ENCODE peak calls at places on chromosomes 1 and 21, in nine cellular contexts. One of them, this sample, is unnamed.

GRCh38 chr1:44628962-44629756 is 45.1 kb downstream of the TMEM53 start:
- DNase-seq in CD8-positive, alpha-beta T cell: no peak
- DNase-seq in Caco-2: no peak
- DNase-seq in HepG2: no peak
- DNase-seq in IMR-90: peak; percentile 96
- DNase-seq in neural progenitor cell: no peak
- DNase-seq in neural crest cell: no peak
- DNase-seq in glutamatergic neuron: no peak
- DNase-seq in GM23338: no peak
- DNase-seq in this sample: no peak

GRCh38 chr1:117572546-117572945 is 33.3 kb upstream of the TENT5C start:
- DNase-seq in CD8-positive, alpha-beta T cell: peak; percentile 41
- DNase-seq in Caco-2: no peak
- DNase-seq in HepG2: no peak
- DNase-seq in IMR-90: no peak
- DNase-seq in neural progenitor cell: no peak
- DNase-seq in neural crest cell: no peak
- DNase-seq in glutamatergic neuron: no peak
- DNase-seq in GM23338: no peak
- DNase-seq in this sample: no peak

GRCh38 chr1:95169544-95169943 is 52.4 kb downstream of the TLCD4 start:
- DNase-seq in CD8-positive, alpha-beta T cell: no peak
- DNase-seq in Caco-2: peak; percentile 52
- DNase-seq in HepG2: peak; percentile 46
- DNase-seq in IMR-90: no peak
- DNase-seq in neural progenitor cell: no peak
- DNase-seq in neural crest cell: no peak
- DNase-seq in glutamatergic neuron: no peak
- DNase-seq in GM23338: no peak
- DNase-seq in this sample: no peak

GRCh38 chr21:28311776-28312175 is 680.9 kb downstream of the LTN1 start:
- DNase-seq in CD8-positive, alpha-beta T cell: no peak
- DNase-seq in Caco-2: no peak
- DNase-seq in HepG2: no peak
- DNase-seq in IMR-90: no peak
- DNase-seq in neural progenitor cell: no peak
- DNase-seq in neural crest cell: no peak
- DNase-seq in glutamatergic neuron: no peak
- DNase-seq in GM23338: no peak
- DNase-seq in this sample: no peak

GRCh38 chr1:62723841-62724240 is 35.7 kb upstream of the DOCK7 start:
- DNase-seq in CD8-positive, alpha-beta T cell: no peak
- DNase-seq in Caco-2: no peak
- DNase-seq in HepG2: no peak
- DNase-seq in IMR-90: no peak
- DNase-seq in neural progenitor cell: no peak
- DNase-seq in neural crest cell: no peak
- DNase-seq in glutamatergic neuron: no peak
- DNase-seq in GM23338: no peak
- DNase-seq in this sample: no peak

GRCh38 chr21:43639470-43640178 is 19.7 kb downstream of the HSF2BP start:
- DNase-seq in CD8-positive, alpha-beta T cell: no peak
- DNase-seq in Caco-2: no peak
- DNase-seq in HepG2: peak; percentile 46
- DNase-seq in IMR-90: peak; percentile 88
- DNase-seq in neural progenitor cell: no peak
- DNase-seq in neural crest cell: no peak
- DNase-seq in glutamatergic neuron: no peak
- DNase-seq in GM23338: no peak
- DNase-seq in this sample: no peak

GRCh38 chr1:212721388-212722247 is 22.0 kb upstream of the BATF3 start:
- DNase-seq in CD8-positive, alpha-beta T cell: no peak
- DNase-seq in Caco-2: peak; percentile 45
- DNase-seq in HepG2: peak; percentile 92
- DNase-seq in IMR-90: peak; percentile 84
- DNase-seq in neural progenitor cell: no peak
- DNase-seq in neural crest cell: no peak
- DNase-seq in glutamatergic neuron: no peak
- DNase-seq in GM23338: no peak
- DNase-seq in this sample: no peak

GRCh38 chr1:29343908-29344307 is 107.6 kb downstream of the PTPRU start:
- DNase-seq in CD8-positive, alpha-beta T cell: no peak
- DNase-seq in Caco-2: no peak
- DNase-seq in HepG2: no peak
- DNase-seq in IMR-90: no peak
- DNase-seq in neural progenitor cell: no peak
- DNase-seq in neural crest cell: no peak
- DNase-seq in glutamatergic neuron: no peak
- DNase-seq in GM23338: no peak
- DNase-seq in this sample: no peak

GRCh38 chr1:923131-923990 is at the start of gene SAMD11:
- DNase-seq in CD8-positive, alpha-beta T cell: peak; percentile 68
- DNase-seq in Caco-2: peak; percentile 83
- DNase-seq in HepG2: peak; percentile 40
- DNase-seq in IMR-90: peak; percentile 76
- DNase-seq in neural progenitor cell: peak; percentile 92
- DNase-seq in neural crest cell: peak; percentile 88
- DNase-seq in glutamatergic neuron: peak; percentile 91
- DNase-seq in GM23338: peak; percentile 71
- DNase-seq in this sample: peak; percentile 94

GRCh38 chr1:39525366-39526165 is 34.1 kb downstream of the BMP8A start:
- DNase-seq in CD8-positive, alpha-beta T cell: peak; percentile 54
- DNase-seq in Caco-2: no peak
- DNase-seq in HepG2: no peak
- DNase-seq in IMR-90: no peak
- DNase-seq in neural progenitor cell: no peak
- DNase-seq in neural crest cell: no peak
- DNase-seq in glutamatergic neuron: no peak
- DNase-seq in GM23338: no peak
- DNase-seq in this sample: no peak

GRCh38 chr1:183094376-183094775 is 71.2 kb downstream of the LAMC1 start:
- DNase-seq in CD8-positive, alpha-beta T cell: no peak
- DNase-seq in Caco-2: no peak
- DNase-seq in HepG2: no peak
- DNase-seq in IMR-90: peak; percentile 62
- DNase-seq in neural progenitor cell: no peak
- DNase-seq in neural crest cell: no peak
- DNase-seq in glutamatergic neuron: no peak
- DNase-seq in GM23338: no peak
- DNase-seq in this sample: no peak

GRCh38 chr1:180623579-180624347 is 8.1 kb upstream of the XPR1 start:
- DNase-seq in CD8-positive, alpha-beta T cell: no peak
- DNase-seq in Caco-2: no peak
- DNase-seq in HepG2: no peak
- DNase-seq in IMR-90: peak; percentile 58
- DNase-seq in neural progenitor cell: peak; percentile 59
- DNase-seq in neural crest cell: no peak
- DNase-seq in glutamatergic neuron: no peak
- DNase-seq in GM23338: peak; percentile 80
- DNase-seq in this sample: no peak

GRCh38 chr21:17463441-17463840 is 49.4 kb upstream of the CXADR start:
- DNase-seq in CD8-positive, alpha-beta T cell: no peak
- DNase-seq in Caco-2: no peak
- DNase-seq in HepG2: peak; percentile 40
- DNase-seq in IMR-90: peak; percentile 97
- DNase-seq in neural progenitor cell: peak; percentile 64
- DNase-seq in neural crest cell: no peak
- DNase-seq in glutamatergic neuron: no peak
- DNase-seq in GM23338: no peak
- DNase-seq in this sample: no peak

GRCh38 chr1:28893403-28894102 is 20.8 kb upstream of the EPB41 start:
- DNase-seq in CD8-positive, alpha-beta T cell: peak; percentile 32
- DNase-seq in Caco-2: no peak
- DNase-seq in HepG2: no peak
- DNase-seq in IMR-90: peak; percentile 12
- DNase-seq in neural progenitor cell: peak; percentile 61
- DNase-seq in neural crest cell: no peak
- DNase-seq in glutamatergic neuron: peak; percentile 64
- DNase-seq in GM23338: peak; percentile 81
- DNase-seq in this sample: peak; percentile 44

GRCh38 chr1:225709101-225709500 is 56.2 kb upstream of the ENAH start:
- DNase-seq in CD8-positive, alpha-beta T cell: no peak
- DNase-seq in Caco-2: no peak
- DNase-seq in HepG2: peak; percentile 54
- DNase-seq in IMR-90: no peak
- DNase-seq in neural progenitor cell: no peak
- DNase-seq in neural crest cell: no peak
- DNase-seq in glutamatergic neuron: no peak
- DNase-seq in GM23338: no peak
- DNase-seq in this sample: no peak

GRCh38 chr1:204591473-204592090 is 75.4 kb downstream of the MDM4 start:
- DNase-seq in CD8-positive, alpha-beta T cell: no peak
- DNase-seq in Caco-2: no peak
- DNase-seq in HepG2: no peak
- DNase-seq in IMR-90: peak; percentile 76
- DNase-seq in neural progenitor cell: no peak
- DNase-seq in neural crest cell: no peak
- DNase-seq in glutamatergic neuron: no peak
- DNase-seq in GM23338: no peak
- DNase-seq in this sample: no peak

DNA sequence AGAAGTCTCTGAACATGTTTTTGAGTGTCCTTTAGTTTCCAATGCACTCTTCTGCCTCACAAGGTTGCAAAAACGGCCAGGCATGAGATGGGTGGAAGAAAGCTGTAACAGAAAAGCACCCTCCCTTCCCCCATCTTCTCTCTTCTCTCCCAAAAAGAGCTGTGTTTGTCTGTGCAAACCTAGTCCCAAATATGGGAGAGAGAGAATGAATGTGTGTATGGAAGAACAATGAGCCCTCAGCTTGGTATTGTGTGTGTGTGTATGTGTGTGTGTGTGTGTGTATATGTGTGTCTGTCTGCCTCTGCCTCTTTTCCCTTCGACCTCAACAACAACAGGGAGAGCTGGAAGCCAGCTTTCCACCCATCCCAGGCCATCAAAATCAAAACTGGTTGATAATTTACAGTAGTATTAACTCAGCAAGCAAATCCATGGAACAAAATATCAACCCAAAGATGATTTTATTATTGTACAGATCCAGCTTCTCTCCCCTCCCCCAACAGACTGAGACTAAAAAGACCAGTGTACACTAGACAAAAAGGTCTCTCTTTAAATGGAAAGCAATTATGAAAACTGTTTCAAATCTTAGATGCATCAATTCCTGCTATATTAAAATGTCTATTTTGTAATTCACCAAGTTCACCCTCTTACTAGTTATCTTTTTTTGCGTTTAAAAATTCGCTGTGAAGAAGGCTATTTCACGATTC is 1.7 kb downstream of the RERE start:
- DNase-seq in CD8-positive, alpha-beta T cell: no peak
- DNase-seq in Caco-2: no peak
- DNase-seq in HepG2: no peak
- DNase-seq in IMR-90: no peak
- DNase-seq in neural progenitor cell: peak; percentile 37
- DNase-seq in neural crest cell: peak; percentile 43
- DNase-seq in glutamatergic neuron: no peak
- DNase-seq in GM23338: no peak
- DNase-seq in this sample: no peak
- TF ChIP-seq CTCF in CD8-positive, alpha-beta T cell: no peak
- TF ChIP-seq CTCF in Caco-2: no peak
- TF ChIP-seq CTCF in HepG2: no peak
- TF ChIP-seq CTCF in IMR-90: no peak
- TF ChIP-seq CTCF in neural progenitor cell: no peak
- TF ChIP-seq CTCF in neural crest cell: no peak
- TF ChIP-seq CTCF in glutamatergic neuron: no peak
- TF ChIP-seq CTCF in GM23338: no peak
- TF ChIP-seq CTCF in this sample: no peak

GRCh38 chr1:31771891-31772668 is 7.9 kb upstream of the ADGRB2 start:
- DNase-seq in CD8-positive, alpha-beta T cell: peak; percentile 57
- DNase-seq in Caco-2: no peak
- DNase-seq in HepG2: no peak
- DNase-seq in IMR-90: peak; percentile 27
- DNase-seq in neural progenitor cell: peak; percentile 49
- DNase-seq in neural crest cell: no peak
- DNase-seq in glutamatergic neuron: no peak
- DNase-seq in GM23338: no peak
- DNase-seq in this sample: no peak
- TF ChIP-seq CTCF in CD8-positive, alpha-beta T cell: no peak
- TF ChIP-seq CTCF in Caco-2: no peak
- TF ChIP-seq CTCF in HepG2: no peak
- TF ChIP-seq CTCF in IMR-90: no peak
- TF ChIP-seq CTCF in neural progenitor cell: peak; percentile 11
- TF ChIP-seq CTCF in neural crest cell: no peak
- TF ChIP-seq CTCF in glutamatergic neuron: no peak
- TF ChIP-seq CTCF in GM23338: no peak
- TF ChIP-seq CTCF in this sample: no peak

DNA sequence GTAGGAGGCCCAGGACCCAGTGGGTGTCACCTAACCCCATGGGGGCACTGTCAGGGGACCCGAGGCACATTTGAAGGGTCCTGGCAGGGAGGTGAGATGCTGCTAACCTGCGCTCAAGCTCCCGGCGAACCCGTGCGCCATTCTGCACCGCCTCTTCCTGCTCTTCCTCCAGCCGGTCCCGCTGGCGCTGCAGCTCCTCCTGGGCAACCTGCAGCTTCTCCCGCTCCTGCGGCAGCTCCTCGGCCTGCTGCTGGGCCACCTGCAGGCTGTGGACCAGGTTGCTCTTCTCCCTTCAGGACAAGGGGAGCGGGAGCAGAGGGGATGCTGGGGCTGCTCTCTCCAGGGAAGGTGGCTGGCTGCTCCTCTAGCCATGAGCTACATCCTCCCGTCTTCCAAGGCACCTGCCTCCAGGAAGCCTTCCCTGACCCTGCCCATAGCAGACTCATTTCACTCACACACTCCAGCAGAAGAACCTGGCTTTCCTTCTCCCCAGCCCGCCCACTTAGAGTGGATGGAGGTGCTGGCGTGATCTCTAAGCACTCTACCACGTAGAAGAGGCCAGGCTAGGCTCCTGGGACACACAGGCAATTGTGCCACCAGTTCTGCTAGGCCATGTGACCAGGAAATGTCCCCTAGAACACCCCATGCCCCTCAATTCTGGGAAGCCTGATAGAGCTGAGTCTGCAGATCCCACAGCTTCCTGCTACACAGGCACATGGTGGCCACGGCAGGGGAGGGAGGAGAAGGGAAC is 15.2 kb upstream of the NBPF1 start:
- DNase-seq in CD8-positive, alpha-beta T cell: peak; percentile 16
- DNase-seq in Caco-2: peak; percentile 51
- DNase-seq in HepG2: no peak
- DNase-seq in IMR-90: no peak
- DNase-seq in neural progenitor cell: no peak
- DNase-seq in neural crest cell: no peak
- DNase-seq in glutamatergic neuron: no peak
- DNase-seq in GM23338: peak; percentile 41
- DNase-seq in this sample: peak; percentile 16
- TF ChIP-seq CTCF in CD8-positive, alpha-beta T cell: no peak
- TF ChIP-seq CTCF in Caco-2: no peak
- TF ChIP-seq CTCF in HepG2: no peak
- TF ChIP-seq CTCF in IMR-90: no peak
- TF ChIP-seq CTCF in neural progenitor cell: no peak
- TF ChIP-seq CTCF in neural crest cell: no peak
- TF ChIP-seq CTCF in glutamatergic neuron: no peak
- TF ChIP-seq CTCF in GM23338: no peak
- TF ChIP-seq CTCF in this sample: no peak

DNA sequence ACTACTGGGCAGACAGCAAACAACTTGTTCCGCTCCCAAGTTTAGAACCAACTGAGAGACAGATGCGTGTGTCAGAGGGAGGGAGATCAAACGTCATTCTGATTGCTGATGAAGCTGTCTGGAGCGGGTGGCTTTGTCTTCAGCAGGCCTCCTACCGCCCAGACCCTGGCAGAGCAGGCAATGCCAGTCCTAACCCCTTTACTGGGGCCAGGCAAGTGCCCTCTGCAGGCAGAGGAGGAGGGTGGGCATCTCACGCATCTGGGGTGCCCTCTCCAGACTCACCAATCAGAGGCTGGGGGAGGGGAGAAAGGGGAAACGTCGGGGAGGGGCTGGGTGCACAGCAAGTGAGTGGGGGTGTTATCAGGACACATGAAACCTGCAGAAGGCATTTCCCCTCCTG is 126.6 kb downstream of the ACTL8 start:
- DNase-seq in CD8-positive, alpha-beta T cell: no peak
- DNase-seq in Caco-2: no peak
- DNase-seq in HepG2: no peak
- DNase-seq in IMR-90: no peak
- DNase-seq in neural progenitor cell: no peak
- DNase-seq in neural crest cell: no peak
- DNase-seq in glutamatergic neuron: no peak
- DNase-seq in GM23338: no peak
- DNase-seq in this sample: no peak
- TF ChIP-seq CTCF in CD8-positive, alpha-beta T cell: no peak
- TF ChIP-seq CTCF in Caco-2: no peak
- TF ChIP-seq CTCF in HepG2: no peak
- TF ChIP-seq CTCF in IMR-90: no peak
- TF ChIP-seq CTCF in neural progenitor cell: peak; percentile 6
- TF ChIP-seq CTCF in neural crest cell: no peak
- TF ChIP-seq CTCF in glutamatergic neuron: no peak
- TF ChIP-seq CTCF in GM23338: peak; percentile 17
- TF ChIP-seq CTCF in this sample: no peak

This sample was measured in nephron progenitor cell.